ENCODE peak calls at places on chromosome 17, in ten cellular contexts. B is HTR-8/SVneo; P is midbrain; Z is left lobe of liver; J is anterior cingulate cortex; Y is posterior cingulate gyrus; U is RPMI8226; L is ELR; H is stimulated activated CD4-positive, alpha-beta T cell treated with anti-CD3 and anti-CD28 coated beads, Interleukin-1b, Interleukin-23, amount 100 ng/mL, for 1 hour; N is non-pigmented ciliary epithelial cell. D is an unnamed sample.

GRCh38 chr17:3635474-3636153 is 436 bp downstream of the SHPK start:
- DNase-seq in J (no peak), Y (no peak), Z (peak; percentile 91), N (no peak), L (peak; percentile 29), H (peak; percentile 4), P (no peak), U (peak; percentile 42), B (no peak), D (no peak)

GRCh38 chr17:17035490-17035889 is 6.8 kb upstream of the MPRIP start:
- DNase-seq in U (no peak), Z (no peak), B (no peak), J (no peak), Y (no peak), L (no peak), H (no peak), N (no peak), P (no peak), D (no peak)

GRCh38 chr17:67260051-67260987 is 15.3 kb upstream of the HELZ start:
- DNase-seq in Z (peak; percentile 77), U (peak; percentile 87), H (no peak), J (no peak), N (no peak), P (no peak), Y (no peak), L (peak; percentile 44), B (no peak), D (no peak)

GRCh38 chr17:76385892-76386786 is 1.7 kb downstream of the SPHK1 start:
- DNase-seq in L (peak; percentile 93), B (peak; percentile 95), H (peak; percentile 78), N (no peak), Y (peak; percentile 54), U (peak; percentile 92), P (no peak), J (no peak), Z (peak; percentile 78), D (peak; percentile 89)

GRCh38 chr17:5702951-5703510 is 118.7 kb upstream of the NLRP1 start:
- DNase-seq in L (no peak), N (no peak), P (no peak), J (no peak), U (no peak), Z (no peak), H (no peak), B (no peak), Y (no peak), D (no peak)

GRCh38 chr17:29911641-29912177 is 18.3 kb downstream of the SSH2 start:
- DNase-seq in Y (no peak), H (no peak), J (no peak), Z (no peak), U (no peak), P (no peak), N (no peak), B (no peak), L (peak; percentile 32), D (no peak)

GRCh38 chr17:42750730-42751356 is 6.0 kb upstream of the EZH1 start:
- DNase-seq in B (no peak), Y (no peak), L (no peak), N (no peak), P (no peak), U (no peak), J (no peak), H (no peak), Z (no peak), D (no peak)

GRCh38 chr17:11780621-11781020 is 182.4 kb downstream of the DNAH9 start:
- DNase-seq in P (no peak), N (no peak), Y (no peak), H (no peak), B (no peak), J (no peak), U (peak; percentile 6), Z (no peak), L (no peak), D (no peak)

GRCh38 chr17:14471052-14471451 is 170.2 kb downstream of the HS3ST3B1 start:
- DNase-seq in N (peak; percentile 70), B (no peak), L (peak; percentile 52), H (no peak), J (no peak), Y (no peak), Z (no peak), P (no peak), U (no peak), D (no peak)

GRCh38 chr17:50141026-50141749 is 9.3 kb downstream of the PPP1R9B start:
- DNase-seq in U (no peak), J (no peak), L (no peak), Y (no peak), Z (no peak), B (no peak), N (no peak), H (no peak), P (no peak), D (no peak)

GRCh38 chr17:14325618-14326167 is 24.8 kb downstream of the HS3ST3B1 start:
- DNase-seq in L (no peak), P (no peak), N (no peak), U (no peak), J (no peak), B (no peak), Y (no peak), H (no peak), Z (no peak), D (no peak)

GRCh38 chr17:75691371-75692290 is 24.5 kb downstream of the SAP30BP start:
- DNase-seq in L (peak; percentile 89), Y (peak; percentile 41), U (no peak), P (peak; percentile 78), H (no peak), Z (no peak), J (peak; percentile 67), N (no peak), B (no peak), D (no peak)

GRCh38 chr17:59368218-59368857 is 36.9 kb downstream of the YPEL2 start:
- DNase-seq in N (no peak), Z (no peak), H (no peak), P (no peak), J (no peak), U (no peak), L (no peak), B (no peak), Y (no peak), D (no peak)

GRCh38 chr17:43212641-43213490 is 1.2 kb downstream of the TMEM106A start:
- DNase-seq in U (peak; percentile 46), Y (no peak), B (no peak), L (peak; percentile 20), P (no peak), H (no peak), N (no peak), J (no peak), Z (no peak), D (peak; percentile 55)

GRCh38 chr17:58306131-58306951 is 22.3 kb downstream of the TSPOAP1 start:
- DNase-seq in U (no peak), P (no peak), Y (no peak), H (no peak), J (no peak), L (no peak), B (no peak), Z (no peak), N (no peak), D (no peak)

GRCh38 chr17:2150871-2151270 is 96.0 kb downstream of the HIC1 start:
- DNase-seq in U (no peak), Y (no peak), J (no peak), H (no peak), B (no peak), N (no peak), P (no peak), L (no peak), Z (no peak), D (no peak)

GRCh38 chr17:8832711-8833352 is 33.7 kb upstream of the MFSD6L start:
- DNase-seq in Y (no peak), U (no peak), P (no peak), B (no peak), Z (no peak), L (no peak), H (peak; percentile 3), N (no peak), J (no peak), D (peak; percentile 11)

GRCh38 chr17:78915872-78916632 is 9.1 kb downstream of the TIMP2 start:
- DNase-seq in L (peak; percentile 65), P (peak; percentile 31), Z (no peak), Y (no peak), J (no peak), U (no peak), N (no peak), B (no peak), H (no peak), D (no peak)

GRCh38 chr17:78879679-78880186 is 23.3 kb downstream of the CEP295NL start:
- DNase-seq in J (no peak), H (no peak), L (peak; percentile 97), Z (no peak), Y (no peak), B (no peak), U (no peak), P (no peak), N (peak; percentile 66), D (no peak)

GRCh38 chr17:45282683-45283644 is 21.1 kb upstream of the SPATA32 start:
- DNase-seq in B (no peak), N (peak; percentile 76), U (no peak), P (no peak), Z (no peak), L (no peak), Y (peak; percentile 49), J (no peak), H (no peak), D (no peak)

GRCh38 chr17:83115202-83115651 is 35.8 kb downstream of the METRNL start:
- DNase-seq in P (no peak), U (no peak), B (no peak), Y (no peak), Z (no peak), H (no peak), J (no peak), L (no peak), N (no peak), D (no peak)

GRCh38 chr17:79645777-79646088 is 34.9 kb upstream of the RBFOX3 start:
- DNase-seq in P (no peak), N (no peak), Y (no peak), U (no peak), L (no peak), Z (peak; percentile 5), B (no peak), J (no peak), H (no peak), D (no peak)

GRCh38 chr17:54172654-54173316 is 350.1 kb downstream of the KIF2B start:
- DNase-seq in N (no peak), B (no peak), H (no peak), Z (peak; percentile 51), Y (peak; percentile 51), L (peak; percentile 37), P (peak; percentile 22), J (no peak), U (peak; percentile 26), D (peak; percentile 3)

GRCh38 chr17:50219345-50219744 is 17.9 kb upstream of the COL1A1 start:
- DNase-seq in B (peak; percentile 82), Y (no peak), L (peak; percentile 96), J (no peak), H (no peak), U (no peak), Z (no peak), P (no peak), N (no peak), D (no peak)

GRCh38 chr17:3867606-3868005 is 21.6 kb upstream of the NCBP3 start:
- DNase-seq in L (no peak), Y (no peak), B (no peak), N (no peak), U (no peak), J (no peak), H (no peak), P (no peak), Z (no peak), D (no peak)

GRCh38 chr17:76120658-76121008 is 17.0 kb upstream of the EXOC7 start:
- DNase-seq in B (no peak), P (no peak), Y (no peak), H (no peak), N (no peak), J (no peak), U (no peak), Z (no peak), L (no peak), D (no peak)

GRCh38 chr17:1940810-1941185 is 84.3 kb downstream of the RTN4RL1 start:
- DNase-seq in L (no peak), Y (no peak), Z (no peak), N (no peak), B (no peak), H (no peak), P (no peak), U (no peak), J (no peak), D (no peak)

GRCh38 chr17:81512984-81513668 is 527 bp upstream of the ACTG1 start:
- DNase-seq in Z (peak; percentile 69), J (no peak), P (peak; percentile 68), B (no peak), U (peak; percentile 73), Y (peak; percentile 54), H (no peak), L (peak; percentile 81), N (no peak), D (peak; percentile 84)

D was measured in OCI-LY7.